ENCODE peak calls at places on chromosomes 4 and X, in ten cellular contexts. One of them, this sample, is unnamed.

GRCh38 chrX:40897768-40898167 is 162.4 kb upstream of the MED14 start:
- DNase-seq in T-helper 1 cell: no peak
- DNase-seq in tibial nerve: no peak
- DNase-seq in GM12891: no peak
- DNase-seq in non-pigmented ciliary epithelial cell: no peak
- DNase-seq in activated naive CD4-positive, alpha-beta T cell treated with Interleukin-2 at 50 U/mL for 16 hours: no peak
- DNase-seq in HT-29: no peak
- DNase-seq in T-helper 2 cell: no peak
- DNase-seq in A673: no peak
- DNase-seq in neural progenitor cell: no peak
- DNase-seq in this sample: no peak

GRCh38 chr4:2290488-2290887 is 28.6 kb upstream of the MXD4 start:
- DNase-seq in T-helper 1 cell: no peak
- DNase-seq in tibial nerve: peak
- DNase-seq in GM12891: no peak
- DNase-seq in non-pigmented ciliary epithelial cell: no peak
- DNase-seq in activated naive CD4-positive, alpha-beta T cell treated with Interleukin-2 at 50 U/mL for 16 hours: no peak
- DNase-seq in HT-29: no peak
- DNase-seq in T-helper 2 cell: no peak
- DNase-seq in A673: no peak
- DNase-seq in neural progenitor cell: no peak
- DNase-seq in this sample: no peak

GRCh38 chr4:7655549-7656243 is 221.0 kb upstream of the PSAPL1 start:
- DNase-seq in T-helper 1 cell: no peak
- DNase-seq in tibial nerve: no peak
- DNase-seq in GM12891: no peak
- DNase-seq in non-pigmented ciliary epithelial cell: no peak
- DNase-seq in activated naive CD4-positive, alpha-beta T cell treated with Interleukin-2 at 50 U/mL for 16 hours: no peak
- DNase-seq in HT-29: no peak
- DNase-seq in T-helper 2 cell: no peak
- DNase-seq in A673: peak
- DNase-seq in neural progenitor cell: no peak
- DNase-seq in this sample: no peak

GRCh38 chr4:187685247-187685646 is 310.3 kb upstream of the ZFP42 start:
- DNase-seq in T-helper 1 cell: no peak
- DNase-seq in tibial nerve: no peak
- DNase-seq in GM12891: no peak
- DNase-seq in non-pigmented ciliary epithelial cell: no peak
- DNase-seq in activated naive CD4-positive, alpha-beta T cell treated with Interleukin-2 at 50 U/mL for 16 hours: no peak
- DNase-seq in HT-29: no peak
- DNase-seq in T-helper 2 cell: no peak
- DNase-seq in A673: no peak
- DNase-seq in neural progenitor cell: no peak
- DNase-seq in this sample: no peak

GRCh38 chrX:29024813-29025342 is 437.6 kb downstream of the IL1RAPL1 start:
- DNase-seq in T-helper 1 cell: no peak
- DNase-seq in tibial nerve: no peak
- DNase-seq in GM12891: no peak
- DNase-seq in non-pigmented ciliary epithelial cell: no peak
- DNase-seq in activated naive CD4-positive, alpha-beta T cell treated with Interleukin-2 at 50 U/mL for 16 hours: no peak
- DNase-seq in HT-29: no peak
- DNase-seq in T-helper 2 cell: no peak
- DNase-seq in A673: no peak
- DNase-seq in neural progenitor cell: no peak
- DNase-seq in this sample: no peak

GRCh38 chr4:156945532-156945931 is 26.1 kb downstream of the PDGFC start:
- DNase-seq in T-helper 1 cell: no peak
- DNase-seq in tibial nerve: no peak
- DNase-seq in GM12891: no peak
- DNase-seq in non-pigmented ciliary epithelial cell: no peak
- DNase-seq in activated naive CD4-positive, alpha-beta T cell treated with Interleukin-2 at 50 U/mL for 16 hours: no peak
- DNase-seq in HT-29: no peak
- DNase-seq in T-helper 2 cell: no peak
- DNase-seq in A673: no peak
- DNase-seq in neural progenitor cell: no peak
- DNase-seq in this sample: no peak

GRCh38 chr4:2537011-2537830 is 774 bp downstream of the FAM193A start:
- DNase-seq in T-helper 1 cell: peak
- DNase-seq in tibial nerve: no peak
- DNase-seq in GM12891: no peak
- DNase-seq in non-pigmented ciliary epithelial cell: no peak
- DNase-seq in activated naive CD4-positive, alpha-beta T cell treated with Interleukin-2 at 50 U/mL for 16 hours: peak
- DNase-seq in HT-29: peak
- DNase-seq in T-helper 2 cell: peak
- DNase-seq in A673: peak
- DNase-seq in neural progenitor cell: no peak
- DNase-seq in this sample: peak

GRCh38 chrX:114152130-114152529 is 431.8 kb upstream of the HTR2C start:
- DNase-seq in T-helper 1 cell: no peak
- DNase-seq in tibial nerve: no peak
- DNase-seq in GM12891: no peak
- DNase-seq in non-pigmented ciliary epithelial cell: peak
- DNase-seq in activated naive CD4-positive, alpha-beta T cell treated with Interleukin-2 at 50 U/mL for 16 hours: no peak
- DNase-seq in HT-29: peak
- DNase-seq in T-helper 2 cell: no peak
- DNase-seq in A673: peak
- DNase-seq in neural progenitor cell: no peak
- DNase-seq in this sample: no peak

GRCh38 chr4:79949186-79949585 is 123.8 kb downstream of the ANTXR2 start:
- DNase-seq in T-helper 1 cell: no peak
- DNase-seq in tibial nerve: no peak
- DNase-seq in GM12891: no peak
- DNase-seq in non-pigmented ciliary epithelial cell: no peak
- DNase-seq in activated naive CD4-positive, alpha-beta T cell treated with Interleukin-2 at 50 U/mL for 16 hours: no peak
- DNase-seq in HT-29: no peak
- DNase-seq in T-helper 2 cell: no peak
- DNase-seq in A673: no peak
- DNase-seq in neural progenitor cell: no peak
- DNase-seq in this sample: no peak

GRCh38 chrX:40459576-40460158 is 121.1 kb upstream of the ATP6AP2 start:
- DNase-seq in T-helper 1 cell: no peak
- DNase-seq in tibial nerve: no peak
- DNase-seq in GM12891: no peak
- DNase-seq in non-pigmented ciliary epithelial cell: no peak
- DNase-seq in activated naive CD4-positive, alpha-beta T cell treated with Interleukin-2 at 50 U/mL for 16 hours: no peak
- DNase-seq in HT-29: no peak
- DNase-seq in T-helper 2 cell: no peak
- DNase-seq in A673: no peak
- DNase-seq in neural progenitor cell: peak
- DNase-seq in this sample: no peak

GRCh38 chr4:17812801-17813200 is 2.0 kb downstream of the NCAPG start:
- DNase-seq in T-helper 1 cell: no peak
- DNase-seq in tibial nerve: no peak
- DNase-seq in GM12891: no peak
- DNase-seq in non-pigmented ciliary epithelial cell: no peak
- DNase-seq in activated naive CD4-positive, alpha-beta T cell treated with Interleukin-2 at 50 U/mL for 16 hours: no peak
- DNase-seq in HT-29: no peak
- DNase-seq in T-helper 2 cell: no peak
- DNase-seq in A673: no peak
- DNase-seq in neural progenitor cell: no peak
- DNase-seq in this sample: no peak

GRCh38 chr4:167025651-167026050 is 208.6 kb downstream of the SPOCK3 start:
- DNase-seq in T-helper 1 cell: no peak
- DNase-seq in tibial nerve: no peak
- DNase-seq in GM12891: no peak
- DNase-seq in non-pigmented ciliary epithelial cell: no peak
- DNase-seq in activated naive CD4-positive, alpha-beta T cell treated with Interleukin-2 at 50 U/mL for 16 hours: no peak
- DNase-seq in HT-29: peak
- DNase-seq in T-helper 2 cell: no peak
- DNase-seq in A673: no peak
- DNase-seq in neural progenitor cell: no peak
- DNase-seq in this sample: no peak

This sample was measured in activated effector memory CD4-positive, alpha-beta T cell treated with anti-CD3 and anti-CD28 coated beads, Interleukin-2, amount 50 U/mL, for 16 hours.